ENCODE peak calls at places on chromosome 14, in four cellular contexts. F is IMR-90, K is left ventricle myocardium inferior, S is body of pancreas. Y is an unnamed sample. For H3K4me1, the result is how much of the 10 kb centered on the place peaks cover.

GRCh38 chr14:90839889-90840266 is 23.6 kb upstream of the TTC7B start:
- DNase-seq in K (no peak), S (no peak), F (no peak), Y (no peak)

GRCh38 chr14:72433511-72433910 is 460.4 kb downstream of the DPF3 start:
- DNase-seq in K (no peak), F (peak), S (no peak), Y (no peak)

GRCh38 chr14:100669468-100669867 is 57.2 kb upstream of the DLK1 start:
- DNase-seq in S (no peak), F (no peak), K (no peak), Y (no peak)

GRCh38 chr14:79331820-79332219 is 879.5 kb downstream of the DIO2 start:
- DNase-seq in S (no peak), F (no peak), K (no peak), Y (no peak)

GRCh38 chr14:90599748-90600507 is 203.1 kb downstream of the CALM1 start:
- DNase-seq in K (no peak), F (peak), S (no peak), Y (no peak)

GRCh38 chr14:58104808-58105207 is 47.2 kb downstream of the ARMH4 start:
- DNase-seq in F (peak), S (no peak), K (no peak), Y (no peak)

GRCh38 chr14:106268013-106268727 is 741.8 kb downstream of the TMEM121 start:
- DNase-seq in F (no peak), S (peak), K (no peak), Y (peak)

GRCh38 chr14:57871487-57872080 is 5.7 kb upstream of the SLC35F4 start:
- DNase-seq in K (no peak), F (peak), S (peak), Y (peak)

GRCh38 chr14:77124345-77125274 is 17.0 kb downstream of the ZDHHC22 start:
- DNase-seq in S (peak), F (peak), K (peak), Y (peak)

GRCh38 chr14:53630336-53630735 is 326.3 kb downstream of the BMP4 start:
- DNase-seq in S (no peak), F (no peak), K (no peak), Y (no peak)

GRCh38 chr14:75654127-75654732 is 6.4 kb downstream of the ERG28 start:
- DNase-seq in F (peak), K (peak), S (peak), Y (peak)

GRCh38 chr14:102028733-102029132 is 58.1 kb downstream of the HSP90AA1 start:
- DNase-seq in F (peak), S (no peak), K (no peak), Y (no peak)

GRCh38 chr14:72752034-72752412 is 141.9 kb downstream of the DPF3 start:
- DNase-seq in K (no peak), S (no peak), F (no peak), Y (no peak)

GRCh38 chr14:24196071-24197061 is 1.1 kb upstream of the TM9SF1 start:
- DNase-seq in F (peak), S (no peak), K (no peak), Y (no peak)

GRCh38 chr14:99524804-99525698 is 43.8 kb downstream of the CCNK start:
- DNase-seq in S (no peak), F (peak), K (peak), Y (peak)

GRCh38 chr14:26934151-26934550 is 336.3 kb upstream of the NOVA1 start:
- DNase-seq in K (no peak), F (no peak), S (no peak), Y (no peak)

GRCh38 chr14:55121628-55122440 is 7.2 kb upstream of the LGALS3 start:
- DNase-seq in K (no peak), S (no peak), F (no peak), Y (no peak)

GRCh38 chr14:61470261-61470953 is 149.0 kb downstream of the PRKCH start:
- DNase-seq in K (peak), F (peak), S (peak), Y (peak)
- H3K4me1 ChIP-seq in K (half or more), F (under half), S (under half), Y (under half)

GRCh38 chr14:36604757-36605505 is 22.5 kb upstream of the NKX2-8 start:
- DNase-seq in K (no peak), F (peak), S (peak), Y (peak)
- TF ChIP-seq CTCF in K (peak), F (peak), S (peak), Y (peak)

GRCh38 chr14:89442280-89442679 is 25.2 kb upstream of the FOXN3 start:
- DNase-seq in K (no peak), F (no peak), S (no peak), Y (no peak)
- H3K4me1 ChIP-seq in K (under half), F (under half), S (under half), Y (under half)

GRCh38 chr14:103282932-103283331 is 51.1 kb upstream of the EIF5 start:
- DNase-seq in S (no peak), F (no peak), K (no peak), Y (no peak)
- TF ChIP-seq CTCF in S (no peak), F (no peak), K (no peak), Y (no peak)

GRCh38 chr14:49942090-49942489 is 49.2 kb downstream of the ARF6 start:
- DNase-seq in S (no peak), F (no peak), K (no peak), Y (no peak)

GRCh38 chr14:49945448-49946319 is 52.8 kb downstream of the ARF6 start:
- DNase-seq in K (no peak), F (no peak), S (no peak), Y (no peak)

GRCh38 chr14:49940805-49941421 is 48.0 kb downstream of the ARF6 start:
- DNase-seq in K (no peak), F (peak), S (no peak), Y (no peak)

GRCh38 chr14:49946320-49947141 is 53.6 kb downstream of the ARF6 start:
- DNase-seq in F (peak), S (no peak), K (no peak), Y (peak)

DNA sequence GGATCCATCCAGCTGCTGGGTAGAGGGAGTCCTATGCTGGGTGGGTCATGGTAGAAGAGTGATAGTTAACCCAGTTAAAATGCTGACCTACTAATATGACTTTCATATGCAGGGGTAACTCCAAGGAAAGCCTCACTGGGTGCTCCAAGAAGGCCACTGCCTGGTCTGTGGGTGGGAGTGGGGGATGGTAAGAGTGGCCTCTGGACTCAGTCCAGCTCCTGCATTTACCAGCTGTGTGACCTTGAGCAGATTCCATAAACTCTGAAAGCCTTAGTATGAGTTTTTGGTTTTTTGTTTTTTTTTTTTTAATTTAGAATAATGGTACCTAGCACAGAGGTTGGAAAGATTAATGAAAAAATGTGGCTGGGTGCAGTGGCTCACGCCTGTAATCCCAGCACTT is 51.6 kb downstream of the ARF6 start:
- DNase-seq in K (no peak), S (no peak), F (no peak), Y (no peak)
- H3K4me1 ChIP-seq in K (under half), S (under half), F (under half), Y (under half)

GRCh38 chr14:33908540-33909223 is 42.2 kb downstream of the EGLN3 start:
- DNase-seq in F (no peak), S (no peak), K (no peak), Y (no peak)
- TF ChIP-seq CTCF in F (no peak), S (no peak), K (no peak), Y (peak)

GRCh38 chr14:104317975-104318557 is 179.7 kb downstream of the KIF26A start:
- DNase-seq in F (no peak), K (no peak), S (peak), Y (no peak)

GRCh38 chr14:104317500-104317805 is 179.1 kb downstream of the KIF26A start:
- DNase-seq in K (no peak), F (no peak), S (no peak), Y (no peak)

GRCh38 chr14:104320611-104321086 is 182.3 kb downstream of the KIF26A start:
- DNase-seq in K (no peak), S (peak), F (no peak), Y (no peak)

GRCh38 chr14:104319489-104320241 is 181.3 kb downstream of the KIF26A start:
- DNase-seq in S (peak), K (no peak), F (no peak), Y (peak)

GRCh38 chr14:104318558-104319488 is 180.4 kb downstream of the KIF26A start:
- DNase-seq in K (peak), S (peak), F (no peak), Y (no peak)
- H3K4me1 ChIP-seq in K (under half), S (under half), F (under half), Y (under half)

Y was measured in BE2C.